ENCODE peak calls at places on chromosomes 16 and 17, in five cellular contexts. X, W, A, D and P are unnamed samples.

GRCh38 chr17:78412403-78412802 is 34.0 kb downstream of the PGS1 start:
- DNase-seq in X (peak), D (no peak), A (peak), W (no peak), P (peak)

GRCh38 chr16:85390511-85391174 is 222.5 kb upstream of the GSE1 start:
- DNase-seq in W (no peak), X (peak), D (no peak), A (no peak), P (no peak)

GRCh38 chr17:6558932-6559752 is 2.8 kb upstream of the PITPNM3 start:
- DNase-seq in X (no peak), D (no peak), A (no peak), W (no peak), P (no peak)

GRCh38 chr16:5336898-5337297 is 239.3 kb upstream of the EEF2KMT start:
- DNase-seq in D (no peak), X (no peak), A (no peak), W (no peak), P (no peak)

GRCh38 chr17:57388326-57388725 is 132.0 kb downstream of the MSI2 start:
- DNase-seq in D (no peak), A (no peak), W (no peak), X (no peak), P (no peak)

GRCh38 chr17:12985431-12986285 is 32.2 kb downstream of the ELAC2 start:
- DNase-seq in W (no peak), X (peak), D (no peak), A (no peak), P (no peak)

GRCh38 chr16:85718682-85719081 is 29.9 kb upstream of the GINS2 start:
- DNase-seq in W (no peak), X (no peak), A (no peak), D (peak), P (no peak)

GRCh38 chr17:59725691-59726090 is 18.2 kb downstream of the VMP1 start:
- DNase-seq in D (no peak), W (no peak), X (no peak), A (no peak), P (no peak)

GRCh38 chr16:12602811-12603698 is 200.6 kb downstream of the CPPED1 start:
- DNase-seq in W (no peak), A (no peak), D (no peak), X (no peak), P (no peak)

GRCh38 chr16:4506450-4506849 is 30.3 kb downstream of the HMOX2 start:
- DNase-seq in A (peak), X (peak), D (peak), W (no peak), P (peak)

GRCh38 chr16:89960966-89961365 is 12.4 kb downstream of the DEF8 start:
- DNase-seq in X (no peak), A (no peak), W (no peak), D (no peak), P (no peak)